ENCODE peak calls at places on chromosomes 3 and 15, in ten cellular contexts. One of them, this sample, is unnamed.
A peak's percentile ranks its signal among the peaks of the same experiment; 100 is the strongest.

GRCh38 chr3:48268936-48269551 is 28.1 kb downstream of the ZNF589 start:
- DNase-seq in RWPE1: no peak
- DNase-seq in heart right ventricle: no peak
- DNase-seq in HCT116: no peak
- DNase-seq in uterus: no peak
- DNase-seq in Calu3: no peak
- DNase-seq in psoas muscle: no peak
- DNase-seq in endothelial cell: no peak
- DNase-seq in GM10248: no peak
- DNase-seq in activated B cell treated with CpG ODN at 0.5 μM for 24 hours: no peak
- DNase-seq in this sample: no peak

GRCh38 chr3:27456554-27456953 is 27.6 kb downstream of the SLC4A7 start:
- DNase-seq in RWPE1: no peak
- DNase-seq in heart right ventricle: no peak
- DNase-seq in HCT116: no peak
- DNase-seq in uterus: no peak
- DNase-seq in Calu3: no peak
- DNase-seq in psoas muscle: no peak
- DNase-seq in endothelial cell: no peak
- DNase-seq in GM10248: no peak
- DNase-seq in activated B cell treated with CpG ODN at 0.5 μM for 24 hours: no peak
- DNase-seq in this sample: no peak

GRCh38 chr3:64514889-64515288 is 172.9 kb downstream of the ADAMTS9 start:
- DNase-seq in RWPE1: no peak
- DNase-seq in heart right ventricle: no peak
- DNase-seq in HCT116: no peak
- DNase-seq in uterus: no peak
- DNase-seq in Calu3: no peak
- DNase-seq in psoas muscle: no peak
- DNase-seq in endothelial cell: no peak
- DNase-seq in GM10248: no peak
- DNase-seq in activated B cell treated with CpG ODN at 0.5 μM for 24 hours: no peak
- DNase-seq in this sample: no peak

GRCh38 chr15:70362911-70363310 is 265.2 kb upstream of the TLE3 start:
- DNase-seq in RWPE1: no peak
- DNase-seq in heart right ventricle: peak; percentile 32
- DNase-seq in HCT116: peak; percentile 8
- DNase-seq in uterus: no peak
- DNase-seq in Calu3: peak; percentile 71
- DNase-seq in psoas muscle: peak; percentile 29
- DNase-seq in endothelial cell: peak; percentile 66
- DNase-seq in GM10248: peak; percentile 49
- DNase-seq in activated B cell treated with CpG ODN at 0.5 μM for 24 hours: no peak
- DNase-seq in this sample: no peak

GRCh38 chr15:82621970-82622369 is 25.2 kb downstream of the CPEB1 start:
- DNase-seq in RWPE1: no peak
- DNase-seq in heart right ventricle: no peak
- DNase-seq in HCT116: no peak
- DNase-seq in uterus: no peak
- DNase-seq in Calu3: no peak
- DNase-seq in psoas muscle: no peak
- DNase-seq in endothelial cell: no peak
- DNase-seq in GM10248: no peak
- DNase-seq in activated B cell treated with CpG ODN at 0.5 μM for 24 hours: no peak
- DNase-seq in this sample: no peak

GRCh38 chr3:126212629-126213375 is 32.4 kb upstream of the ALDH1L1 start:
- DNase-seq in RWPE1: peak; percentile 31
- DNase-seq in heart right ventricle: peak; percentile 67
- DNase-seq in HCT116: no peak
- DNase-seq in uterus: peak; percentile 34
- DNase-seq in Calu3: peak; percentile 74
- DNase-seq in psoas muscle: peak; percentile 50
- DNase-seq in endothelial cell: peak; percentile 75
- DNase-seq in GM10248: no peak
- DNase-seq in activated B cell treated with CpG ODN at 0.5 μM for 24 hours: no peak
- DNase-seq in this sample: peak; percentile 37

GRCh38 chr3:94378322-94378721 is 315.5 kb downstream of the NSUN3 start:
- DNase-seq in RWPE1: no peak
- DNase-seq in heart right ventricle: no peak
- DNase-seq in HCT116: no peak
- DNase-seq in uterus: no peak
- DNase-seq in Calu3: no peak
- DNase-seq in psoas muscle: no peak
- DNase-seq in endothelial cell: no peak
- DNase-seq in GM10248: no peak
- DNase-seq in activated B cell treated with CpG ODN at 0.5 μM for 24 hours: no peak
- DNase-seq in this sample: no peak

GRCh38 chr3:59367150-59367549 is 317.3 kb upstream of the CFAP20DC start:
- DNase-seq in RWPE1: no peak
- DNase-seq in heart right ventricle: no peak
- DNase-seq in HCT116: no peak
- DNase-seq in uterus: no peak
- DNase-seq in Calu3: no peak
- DNase-seq in psoas muscle: no peak
- DNase-seq in endothelial cell: no peak
- DNase-seq in GM10248: no peak
- DNase-seq in activated B cell treated with CpG ODN at 0.5 μM for 24 hours: no peak
- DNase-seq in this sample: no peak

GRCh38 chr3:157045238-157045860 is 114.6 kb downstream of the CCNL1 start:
- DNase-seq in RWPE1: no peak
- DNase-seq in heart right ventricle: no peak
- DNase-seq in HCT116: no peak
- DNase-seq in uterus: peak; percentile 32
- DNase-seq in Calu3: no peak
- DNase-seq in psoas muscle: no peak
- DNase-seq in endothelial cell: no peak
- DNase-seq in GM10248: no peak
- DNase-seq in activated B cell treated with CpG ODN at 0.5 μM for 24 hours: no peak
- DNase-seq in this sample: no peak

GRCh38 chr3:57696861-57697321 is 4.0 kb upstream of the DENND6A start:
- DNase-seq in RWPE1: peak; percentile 67
- DNase-seq in heart right ventricle: no peak
- DNase-seq in HCT116: no peak
- DNase-seq in uterus: peak; percentile 25
- DNase-seq in Calu3: peak; percentile 10
- DNase-seq in psoas muscle: no peak
- DNase-seq in endothelial cell: no peak
- DNase-seq in GM10248: no peak
- DNase-seq in activated B cell treated with CpG ODN at 0.5 μM for 24 hours: no peak
- DNase-seq in this sample: no peak

GRCh38 chr3:127848131-127849129 is 26.1 kb upstream of the MGLL start:
- DNase-seq in RWPE1: no peak
- DNase-seq in heart right ventricle: no peak
- DNase-seq in HCT116: no peak
- DNase-seq in uterus: no peak
- DNase-seq in Calu3: no peak
- DNase-seq in psoas muscle: no peak
- DNase-seq in endothelial cell: no peak
- DNase-seq in GM10248: no peak
- DNase-seq in activated B cell treated with CpG ODN at 0.5 μM for 24 hours: no peak
- DNase-seq in this sample: no peak

GRCh38 chr15:52936489-52936888 is 146.4 kb upstream of the ONECUT1 start:
- DNase-seq in RWPE1: no peak
- DNase-seq in heart right ventricle: no peak
- DNase-seq in HCT116: no peak
- DNase-seq in uterus: no peak
- DNase-seq in Calu3: no peak
- DNase-seq in psoas muscle: no peak
- DNase-seq in endothelial cell: no peak
- DNase-seq in GM10248: no peak
- DNase-seq in activated B cell treated with CpG ODN at 0.5 μM for 24 hours: no peak
- DNase-seq in this sample: no peak

GRCh38 chr3:100634493-100635272 is 25.3 kb downstream of the ADGRG7 start:
- DNase-seq in RWPE1: peak; percentile 66
- DNase-seq in heart right ventricle: no peak
- DNase-seq in HCT116: peak; percentile 31
- DNase-seq in uterus: no peak
- DNase-seq in Calu3: peak; percentile 83
- DNase-seq in psoas muscle: no peak
- DNase-seq in endothelial cell: peak; percentile 26
- DNase-seq in GM10248: peak; percentile 14
- DNase-seq in activated B cell treated with CpG ODN at 0.5 μM for 24 hours: no peak
- DNase-seq in this sample: peak; percentile 17
- TF ChIP-seq CTCF in RWPE1: no peak
- TF ChIP-seq CTCF in heart right ventricle: no peak
- TF ChIP-seq CTCF in HCT116: no peak
- TF ChIP-seq CTCF in uterus: no peak
- TF ChIP-seq CTCF in Calu3: no peak
- TF ChIP-seq CTCF in psoas muscle: no peak
- TF ChIP-seq CTCF in endothelial cell: no peak
- TF ChIP-seq CTCF in GM10248: peak; percentile 12
- TF ChIP-seq CTCF in activated B cell treated with CpG ODN at 0.5 μM for 24 hours: no peak
- TF ChIP-seq CTCF in this sample: no peak

DNA sequence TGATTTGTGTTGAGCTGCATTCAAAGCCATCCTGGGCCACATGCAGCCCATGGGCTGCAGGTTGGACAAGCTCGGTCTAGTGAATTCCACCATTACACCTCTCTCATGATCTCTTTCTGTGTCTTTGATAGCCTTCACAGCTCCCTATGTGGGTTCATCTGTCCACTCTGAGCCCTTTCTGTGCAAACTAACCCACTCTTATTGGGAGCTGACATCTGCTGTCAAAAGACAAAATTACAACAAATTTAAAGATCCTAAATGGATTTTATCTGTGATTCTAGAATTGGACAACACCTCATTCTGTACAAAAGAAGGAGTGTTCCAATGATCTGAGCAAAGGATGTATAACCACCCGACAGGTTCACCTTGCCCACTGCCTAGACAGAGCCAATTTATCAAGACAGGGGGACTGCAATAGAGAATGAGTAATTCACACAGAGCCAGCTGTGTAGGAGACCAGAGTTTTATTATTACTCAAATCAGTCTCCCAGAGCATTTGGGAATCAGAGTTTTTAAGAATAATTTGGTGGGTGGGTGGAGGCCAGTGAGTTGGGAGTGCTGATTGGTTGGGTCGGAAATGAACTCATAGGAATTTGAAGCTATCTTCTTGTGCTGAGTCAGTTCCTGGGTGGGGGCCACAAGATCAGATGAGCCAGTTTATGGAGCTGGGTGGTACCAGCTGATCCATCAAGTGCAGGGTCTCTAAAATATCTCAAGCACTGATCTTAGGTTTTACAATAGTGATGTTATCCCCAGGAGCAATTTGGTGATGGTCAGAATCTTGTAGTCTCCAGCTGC is 2.6 kb upstream of the XYLB start:
- DNase-seq in RWPE1: no peak
- DNase-seq in heart right ventricle: no peak
- DNase-seq in HCT116: no peak
- DNase-seq in uterus: no peak
- DNase-seq in Calu3: no peak
- DNase-seq in psoas muscle: no peak
- DNase-seq in endothelial cell: no peak
- DNase-seq in GM10248: no peak
- DNase-seq in activated B cell treated with CpG ODN at 0.5 μM for 24 hours: no peak
- DNase-seq in this sample: no peak
- TF ChIP-seq CTCF in RWPE1: no peak
- TF ChIP-seq CTCF in heart right ventricle: no peak
- TF ChIP-seq CTCF in HCT116: no peak
- TF ChIP-seq CTCF in uterus: no peak
- TF ChIP-seq CTCF in Calu3: no peak
- TF ChIP-seq CTCF in psoas muscle: no peak
- TF ChIP-seq CTCF in endothelial cell: no peak
- TF ChIP-seq CTCF in GM10248: peak; percentile 14
- TF ChIP-seq CTCF in activated B cell treated with CpG ODN at 0.5 μM for 24 hours: no peak
- TF ChIP-seq CTCF in this sample: no peak

GRCh38 chr15:57411945-57412768 is 35.9 kb downstream of the CGNL1 start:
- DNase-seq in RWPE1: no peak
- DNase-seq in heart right ventricle: peak; percentile 40
- DNase-seq in HCT116: no peak
- DNase-seq in uterus: no peak
- DNase-seq in Calu3: no peak
- DNase-seq in psoas muscle: no peak
- DNase-seq in endothelial cell: no peak
- DNase-seq in GM10248: no peak
- DNase-seq in activated B cell treated with CpG ODN at 0.5 μM for 24 hours: no peak
- DNase-seq in this sample: no peak

GRCh38 chr15:57419335-57419734 is 43.0 kb downstream of the CGNL1 start:
- DNase-seq in RWPE1: no peak
- DNase-seq in heart right ventricle: no peak
- DNase-seq in HCT116: no peak
- DNase-seq in uterus: no peak
- DNase-seq in Calu3: no peak
- DNase-seq in psoas muscle: no peak
- DNase-seq in endothelial cell: no peak
- DNase-seq in GM10248: no peak
- DNase-seq in activated B cell treated with CpG ODN at 0.5 μM for 24 hours: no peak
- DNase-seq in this sample: no peak

GRCh38 chr15:57418640-57419039 is 42.3 kb downstream of the CGNL1 start:
- DNase-seq in RWPE1: no peak
- DNase-seq in heart right ventricle: no peak
- DNase-seq in HCT116: no peak
- DNase-seq in uterus: no peak
- DNase-seq in Calu3: no peak
- DNase-seq in psoas muscle: no peak
- DNase-seq in endothelial cell: no peak
- DNase-seq in GM10248: no peak
- DNase-seq in activated B cell treated with CpG ODN at 0.5 μM for 24 hours: no peak
- DNase-seq in this sample: no peak

GRCh38 chr15:57410373-57410772 is 34.1 kb downstream of the CGNL1 start:
- DNase-seq in RWPE1: no peak
- DNase-seq in heart right ventricle: no peak
- DNase-seq in HCT116: no peak
- DNase-seq in uterus: no peak
- DNase-seq in Calu3: no peak
- DNase-seq in psoas muscle: no peak
- DNase-seq in endothelial cell: no peak
- DNase-seq in GM10248: no peak
- DNase-seq in activated B cell treated with CpG ODN at 0.5 μM for 24 hours: no peak
- DNase-seq in this sample: no peak

GRCh38 chr15:57415559-57415958 is 39.3 kb downstream of the CGNL1 start:
- DNase-seq in RWPE1: no peak
- DNase-seq in heart right ventricle: peak; percentile 73
- DNase-seq in HCT116: no peak
- DNase-seq in uterus: no peak
- DNase-seq in Calu3: no peak
- DNase-seq in psoas muscle: peak; percentile 42
- DNase-seq in endothelial cell: no peak
- DNase-seq in GM10248: no peak
- DNase-seq in activated B cell treated with CpG ODN at 0.5 μM for 24 hours: no peak
- DNase-seq in this sample: no peak
- TF ChIP-seq CTCF in RWPE1: no peak
- TF ChIP-seq CTCF in heart right ventricle: no peak
- TF ChIP-seq CTCF in HCT116: no peak
- TF ChIP-seq CTCF in uterus: no peak
- TF ChIP-seq CTCF in Calu3: no peak
- TF ChIP-seq CTCF in psoas muscle: no peak
- TF ChIP-seq CTCF in endothelial cell: no peak
- TF ChIP-seq CTCF in GM10248: no peak
- TF ChIP-seq CTCF in activated B cell treated with CpG ODN at 0.5 μM for 24 hours: no peak
- TF ChIP-seq CTCF in this sample: no peak

DNA sequence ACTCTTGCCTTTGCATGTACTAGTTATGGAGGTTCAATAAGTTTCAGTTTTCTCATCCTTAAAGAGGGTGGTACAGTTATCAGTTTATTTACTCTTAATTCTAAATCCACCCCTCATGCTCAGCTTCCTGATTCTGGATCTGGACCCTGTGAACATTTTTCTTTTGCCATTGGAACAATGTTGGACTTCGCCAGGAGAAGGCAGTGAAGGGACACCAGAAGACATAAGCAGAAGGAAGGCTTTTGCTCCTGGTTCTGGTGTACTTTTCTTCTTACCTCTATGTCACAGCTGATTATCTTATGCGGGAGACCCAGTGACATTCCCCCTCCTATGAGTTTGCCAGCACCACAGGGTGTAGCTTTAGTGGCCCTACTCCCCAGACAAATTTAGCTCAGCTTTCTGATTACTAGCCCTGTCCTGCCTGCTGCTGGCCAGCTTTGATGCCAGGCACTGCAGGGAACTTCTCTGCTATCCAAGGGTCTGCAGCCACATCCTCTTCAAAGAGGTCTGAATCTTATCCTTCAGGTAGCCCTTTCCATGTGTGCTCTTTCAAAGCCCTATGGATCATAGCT is 466.3 kb upstream of the EPHA3 start:
- DNase-seq in RWPE1: no peak
- DNase-seq in heart right ventricle: no peak
- DNase-seq in HCT116: no peak
- DNase-seq in uterus: no peak
- DNase-seq in Calu3: no peak
- DNase-seq in psoas muscle: no peak
- DNase-seq in endothelial cell: no peak
- DNase-seq in GM10248: no peak
- DNase-seq in activated B cell treated with CpG ODN at 0.5 μM for 24 hours: no peak
- DNase-seq in this sample: no peak
- TF ChIP-seq CTCF in RWPE1: no peak
- TF ChIP-seq CTCF in heart right ventricle: no peak
- TF ChIP-seq CTCF in HCT116: no peak
- TF ChIP-seq CTCF in uterus: no peak
- TF ChIP-seq CTCF in Calu3: no peak
- TF ChIP-seq CTCF in psoas muscle: no peak
- TF ChIP-seq CTCF in endothelial cell: no peak
- TF ChIP-seq CTCF in GM10248: no peak
- TF ChIP-seq CTCF in activated B cell treated with CpG ODN at 0.5 μM for 24 hours: no peak
- TF ChIP-seq CTCF in this sample: no peak